ENCODE peak calls at places on chromosomes 13 and 19, in six cellular contexts. One of them, this sample, is unnamed. For H3K9me3, the result is how much of the 10 kb centered on the place peaks cover.

GRCh38 chr13:33953203-33953602 is 135.3 kb downstream of the RFC3 start:
- DNase-seq in AG04450: no peak
- DNase-seq in stomach: no peak
- DNase-seq in lower lobe of right lung: no peak
- DNase-seq in DND-41: no peak
- DNase-seq in suprapubic skin: no peak
- DNase-seq in this sample: no peak

GRCh38 chr13:20118268-20119140 is 42.3 kb downstream of the GJA3 start:
- DNase-seq in AG04450: no peak
- DNase-seq in stomach: peak
- DNase-seq in lower lobe of right lung: peak
- DNase-seq in DND-41: peak
- DNase-seq in suprapubic skin: no peak
- DNase-seq in this sample: peak

GRCh38 chr13:80276371-80277289 is 64.3 kb downstream of the SPRY2 start:
- DNase-seq in AG04450: no peak
- DNase-seq in stomach: no peak
- DNase-seq in lower lobe of right lung: no peak
- DNase-seq in DND-41: no peak
- DNase-seq in suprapubic skin: no peak
- DNase-seq in this sample: no peak

GRCh38 chr13:29509999-29510586 is 85.4 kb downstream of the SLC7A1 start:
- DNase-seq in AG04450: no peak
- DNase-seq in stomach: no peak
- DNase-seq in lower lobe of right lung: no peak
- DNase-seq in DND-41: no peak
- DNase-seq in suprapubic skin: no peak
- DNase-seq in this sample: no peak

GRCh38 chr19:55372316-55373081 is 2.2 kb upstream of the IL11 start:
- DNase-seq in AG04450: no peak
- DNase-seq in stomach: no peak
- DNase-seq in lower lobe of right lung: no peak
- DNase-seq in DND-41: no peak
- DNase-seq in suprapubic skin: no peak
- DNase-seq in this sample: no peak

GRCh38 chr13:85586422-85586831 is 212.8 kb downstream of the SLITRK6 start:
- DNase-seq in AG04450: peak
- DNase-seq in stomach: no peak
- DNase-seq in lower lobe of right lung: no peak
- DNase-seq in DND-41: no peak
- DNase-seq in suprapubic skin: no peak
- DNase-seq in this sample: no peak

GRCh38 chr19:32611161-32611560 is 30.2 kb downstream of the PDCD5 start:
- DNase-seq in AG04450: no peak
- DNase-seq in stomach: no peak
- DNase-seq in lower lobe of right lung: no peak
- DNase-seq in DND-41: no peak
- DNase-seq in suprapubic skin: peak
- DNase-seq in this sample: no peak

GRCh38 chr19:38900220-38900629 is 456 bp downstream of the NFKBIB start:
- DNase-seq in AG04450: no peak
- DNase-seq in stomach: no peak
- DNase-seq in lower lobe of right lung: no peak
- DNase-seq in DND-41: no peak
- DNase-seq in suprapubic skin: no peak
- DNase-seq in this sample: no peak

GRCh38 chr13:101946411-101946810 is 455.4 kb downstream of the FGF14 start:
- DNase-seq in AG04450: no peak
- DNase-seq in stomach: no peak
- DNase-seq in lower lobe of right lung: no peak
- DNase-seq in DND-41: no peak
- DNase-seq in suprapubic skin: no peak
- DNase-seq in this sample: no peak

GRCh38 chr13:75485286-75486062 is 3.5 kb upstream of the TBC1D4 start:
- DNase-seq in AG04450: no peak
- DNase-seq in stomach: no peak
- DNase-seq in lower lobe of right lung: no peak
- DNase-seq in DND-41: no peak
- DNase-seq in suprapubic skin: no peak
- DNase-seq in this sample: no peak

GRCh38 chr19:6073858-6074708 is 36.2 kb downstream of the RFX2 start:
- DNase-seq in AG04450: no peak
- DNase-seq in stomach: no peak
- DNase-seq in lower lobe of right lung: no peak
- DNase-seq in DND-41: no peak
- DNase-seq in suprapubic skin: peak
- DNase-seq in this sample: no peak

GRCh38 chr13:20127263-20127562 is 33.6 kb downstream of the GJA3 start:
- DNase-seq in AG04450: no peak
- DNase-seq in stomach: no peak
- DNase-seq in lower lobe of right lung: no peak
- DNase-seq in DND-41: peak
- DNase-seq in suprapubic skin: no peak
- DNase-seq in this sample: no peak

GRCh38 chr19:55554302-55554701 is 9.0 kb upstream of the SBK3 start:
- DNase-seq in AG04450: no peak
- DNase-seq in stomach: no peak
- DNase-seq in lower lobe of right lung: no peak
- DNase-seq in DND-41: no peak
- DNase-seq in suprapubic skin: no peak
- DNase-seq in this sample: no peak

GRCh38 chr13:94079876-94080275 is 399.6 kb downstream of the DCT start:
- DNase-seq in AG04450: no peak
- DNase-seq in stomach: no peak
- DNase-seq in lower lobe of right lung: no peak
- DNase-seq in DND-41: no peak
- DNase-seq in suprapubic skin: no peak
- DNase-seq in this sample: no peak

GRCh38 chr13:54449922-54450321 is 1421.3 kb downstream of the OLFM4 start:
- DNase-seq in AG04450: no peak
- DNase-seq in stomach: no peak
- DNase-seq in lower lobe of right lung: no peak
- DNase-seq in DND-41: no peak
- DNase-seq in suprapubic skin: no peak
- DNase-seq in this sample: no peak
- TF ChIP-seq CTCF in AG04450: no peak
- TF ChIP-seq CTCF in stomach: no peak
- TF ChIP-seq CTCF in lower lobe of right lung: no peak
- TF ChIP-seq CTCF in DND-41: peak
- TF ChIP-seq CTCF in suprapubic skin: no peak
- TF ChIP-seq CTCF in this sample: no peak

DNA sequence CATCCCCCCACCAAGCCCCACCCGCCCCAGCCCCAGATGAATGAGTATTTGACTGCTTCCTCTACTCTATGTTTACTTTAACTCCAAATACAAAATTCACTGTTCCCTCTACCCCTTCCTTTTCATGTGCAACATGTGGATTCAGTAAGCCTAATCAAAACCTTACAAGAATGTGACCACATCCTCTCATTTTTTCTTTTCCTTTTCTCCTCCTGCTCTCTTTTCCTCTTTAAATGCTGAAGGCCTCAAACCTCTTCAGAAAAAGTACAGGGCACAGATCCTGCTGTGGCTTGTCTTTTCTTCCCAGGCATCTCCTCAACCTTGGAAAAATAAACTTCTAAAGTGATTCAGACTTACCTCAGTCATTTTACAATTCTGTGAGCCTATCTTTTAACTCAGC is 119.0 kb downstream of the MYCBP2 start:
- DNase-seq in AG04450: peak
- DNase-seq in stomach: no peak
- DNase-seq in lower lobe of right lung: no peak
- DNase-seq in DND-41: no peak
- DNase-seq in suprapubic skin: no peak
- DNase-seq in this sample: no peak
- H3K27ac ChIP-seq in AG04450: no peak
- H3K27ac ChIP-seq in stomach: no peak
- H3K27ac ChIP-seq in lower lobe of right lung: no peak
- H3K27ac ChIP-seq in DND-41: peak
- H3K27ac ChIP-seq in suprapubic skin: no peak
- H3K27ac ChIP-seq in this sample: peak

DNA sequence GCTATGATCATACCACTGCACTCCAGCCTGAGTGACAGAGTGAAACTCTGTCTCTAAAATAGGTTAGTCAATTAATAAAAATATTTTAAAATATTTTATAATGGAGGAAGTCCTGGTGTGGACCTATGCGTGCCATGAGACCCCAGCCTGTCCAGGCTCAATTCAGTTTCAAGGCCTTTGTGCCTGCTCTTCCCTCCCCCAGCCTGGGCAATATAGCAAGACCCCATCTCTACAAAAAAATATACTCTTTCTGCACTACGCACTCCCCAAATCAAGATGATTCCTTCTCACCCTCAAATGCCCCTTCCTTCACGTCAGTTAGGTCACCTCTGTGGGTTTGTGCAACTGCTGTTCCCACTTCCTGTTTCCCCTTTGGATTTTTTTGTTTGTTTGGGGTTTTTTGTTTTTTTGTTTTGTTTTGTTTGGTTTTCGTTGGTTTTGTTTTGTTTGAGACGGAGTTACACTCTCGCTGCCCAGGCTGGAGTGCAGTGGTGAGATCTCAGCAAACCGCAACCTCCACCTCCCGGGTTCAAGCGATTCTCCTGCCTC is 1.4 kb upstream of the HSH2D start:
- DNase-seq in AG04450: no peak
- DNase-seq in stomach: no peak
- DNase-seq in lower lobe of right lung: no peak
- DNase-seq in DND-41: no peak
- DNase-seq in suprapubic skin: no peak
- DNase-seq in this sample: no peak
- H3K9me3 ChIP-seq in AG04450: under half
- H3K9me3 ChIP-seq in stomach: under half
- H3K9me3 ChIP-seq in lower lobe of right lung: under half
- H3K9me3 ChIP-seq in DND-41: under half
- H3K9me3 ChIP-seq in suprapubic skin: under half
- H3K9me3 ChIP-seq in this sample: under half

GRCh38 chr19:15368051-15368632 is 11.4 kb downstream of the AKAP8 start:
- DNase-seq in AG04450: no peak
- DNase-seq in stomach: no peak
- DNase-seq in lower lobe of right lung: no peak
- DNase-seq in DND-41: no peak
- DNase-seq in suprapubic skin: no peak
- DNase-seq in this sample: no peak

GRCh38 chr19:15367439-15367838 is 12.1 kb downstream of the AKAP8 start:
- DNase-seq in AG04450: no peak
- DNase-seq in stomach: no peak
- DNase-seq in lower lobe of right lung: no peak
- DNase-seq in DND-41: no peak
- DNase-seq in suprapubic skin: no peak
- DNase-seq in this sample: no peak

GRCh38 chr19:15368798-15369593 is 10.6 kb downstream of the AKAP8 start:
- DNase-seq in AG04450: no peak
- DNase-seq in stomach: no peak
- DNase-seq in lower lobe of right lung: no peak
- DNase-seq in DND-41: no peak
- DNase-seq in suprapubic skin: no peak
- DNase-seq in this sample: no peak

GRCh38 chr19:15369594-15369891 is 10.0 kb downstream of the AKAP8 start:
- DNase-seq in AG04450: no peak
- DNase-seq in stomach: no peak
- DNase-seq in lower lobe of right lung: no peak
- DNase-seq in DND-41: no peak
- DNase-seq in suprapubic skin: no peak
- DNase-seq in this sample: no peak

DNA sequence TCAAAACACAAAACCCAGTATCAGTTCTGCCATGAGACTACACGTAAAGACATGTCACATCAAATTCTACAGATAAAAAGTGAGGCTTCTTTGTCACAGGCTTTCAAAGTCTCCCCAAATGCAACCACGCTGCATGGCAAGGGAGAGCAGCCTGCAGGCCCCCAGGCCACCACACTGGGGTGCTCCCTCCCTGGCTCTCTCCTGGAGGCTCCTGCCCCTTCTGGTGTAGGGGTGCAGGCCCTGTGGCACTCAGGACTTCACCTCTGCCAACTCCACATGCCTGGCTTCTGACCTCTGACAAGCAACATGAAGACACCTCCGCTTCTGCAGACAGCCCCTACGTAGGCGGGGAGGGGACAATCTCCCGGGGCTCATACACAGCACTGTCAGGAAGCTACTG is 14.3 kb downstream of the AKAP8 start:
- DNase-seq in AG04450: no peak
- DNase-seq in stomach: no peak
- DNase-seq in lower lobe of right lung: no peak
- DNase-seq in DND-41: no peak
- DNase-seq in suprapubic skin: no peak
- DNase-seq in this sample: no peak
- TF ChIP-seq CTCF in AG04450: no peak
- TF ChIP-seq CTCF in stomach: no peak
- TF ChIP-seq CTCF in lower lobe of right lung: no peak
- TF ChIP-seq CTCF in DND-41: peak
- TF ChIP-seq CTCF in suprapubic skin: no peak
- TF ChIP-seq CTCF in this sample: no peak

GRCh38 chr19:21130097-21130775 is 11.6 kb upstream of the ZNF431 start:
- DNase-seq in AG04450: no peak
- DNase-seq in stomach: no peak
- DNase-seq in lower lobe of right lung: no peak
- DNase-seq in DND-41: no peak
- DNase-seq in suprapubic skin: no peak
- DNase-seq in this sample: no peak

GRCh38 chr19:21127898-21128297 is 13.9 kb upstream of the ZNF431 start:
- DNase-seq in AG04450: no peak
- DNase-seq in stomach: no peak
- DNase-seq in lower lobe of right lung: no peak
- DNase-seq in DND-41: no peak
- DNase-seq in suprapubic skin: no peak
- DNase-seq in this sample: no peak

GRCh38 chr19:21126078-21126477 is 15.8 kb upstream of the ZNF431 start:
- DNase-seq in AG04450: no peak
- DNase-seq in stomach: no peak
- DNase-seq in lower lobe of right lung: no peak
- DNase-seq in DND-41: no peak
- DNase-seq in suprapubic skin: no peak
- DNase-seq in this sample: no peak

GRCh38 chr19:21127001-21127400 is 14.8 kb upstream of the ZNF431 start:
- DNase-seq in AG04450: no peak
- DNase-seq in stomach: no peak
- DNase-seq in lower lobe of right lung: no peak
- DNase-seq in DND-41: no peak
- DNase-seq in suprapubic skin: no peak
- DNase-seq in this sample: no peak

DNA sequence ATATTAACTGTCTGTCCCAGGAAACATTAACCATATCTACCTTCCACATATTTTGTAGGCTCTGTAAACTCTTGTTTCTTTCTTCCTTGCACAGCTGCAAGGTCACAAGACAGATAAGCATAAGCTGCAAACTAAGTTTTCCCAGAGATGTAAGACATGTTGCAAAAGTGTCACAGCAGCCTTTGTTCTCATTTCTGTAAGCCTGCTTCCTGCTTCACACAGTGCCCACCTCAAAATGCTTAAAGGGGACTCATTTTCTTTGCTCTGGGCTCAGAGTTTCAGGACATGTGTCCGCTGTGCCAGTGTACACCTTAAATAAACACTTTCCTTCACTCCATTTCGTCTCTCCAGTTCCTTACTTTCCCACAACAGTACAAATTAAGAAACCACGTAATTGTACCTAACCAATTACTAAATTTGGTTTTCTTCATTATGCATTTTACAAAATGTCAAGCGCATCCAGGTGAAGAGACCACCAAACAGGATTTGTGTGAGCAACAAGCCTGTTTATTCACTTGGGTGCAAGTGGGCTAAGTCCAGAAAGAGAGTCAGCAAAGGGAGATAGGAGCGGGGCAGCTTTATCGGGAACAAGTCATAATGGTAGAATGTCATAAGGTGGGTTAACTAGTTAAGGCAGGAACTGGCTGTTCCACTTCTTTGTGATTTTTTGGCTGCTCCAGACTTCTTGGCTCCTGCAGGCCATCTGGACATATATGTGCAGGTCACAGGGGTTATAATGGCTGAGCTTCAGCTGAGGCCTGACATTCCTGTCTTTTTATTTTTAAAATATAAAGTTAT is 12.7 kb upstream of the ZNF431 start:
- DNase-seq in AG04450: no peak
- DNase-seq in stomach: no peak
- DNase-seq in lower lobe of right lung: no peak
- DNase-seq in DND-41: no peak
- DNase-seq in suprapubic skin: no peak
- DNase-seq in this sample: no peak
- H3K27ac ChIP-seq in AG04450: no peak
- H3K27ac ChIP-seq in stomach: no peak
- H3K27ac ChIP-seq in lower lobe of right lung: no peak
- H3K27ac ChIP-seq in DND-41: no peak
- H3K27ac ChIP-seq in suprapubic skin: no peak
- H3K27ac ChIP-seq in this sample: no peak

This sample was measured in CD4-positive, alpha-beta T cell.